ENCODE peak calls at places on chromosomes 3 and 15, in five cellular contexts. L is A549; S is gastrocnemius medialis; M is CD8-positive, alpha-beta memory T cell; V is stomach. F is an unnamed sample. For H3K9me3, the result is how much of the 10 kb centered on the place peaks cover.

GRCh38 chr3:59535791-59536221 is 486.0 kb upstream of the CFAP20DC start:
- DNase-seq in V (no peak), L (no peak), M (no peak), S (no peak), F (peak)

GRCh38 chr3:115760722-115761121 is 137.4 kb downstream of the GAP43 start:
- DNase-seq in L (no peak), S (no peak), M (no peak), V (no peak), F (no peak)

GRCh38 chr3:23811117-23811487 is 5.3 kb downstream of the UBE2E1 start:
- DNase-seq in M (no peak), V (no peak), L (no peak), S (no peak), F (no peak)

GRCh38 chr3:11115548-11115947 is 38.7 kb upstream of the HRH1 start:
- DNase-seq in V (no peak), M (no peak), L (no peak), S (no peak), F (no peak)

GRCh38 chr3:62718011-62718410 is 157.2 kb downstream of the CADPS start:
- DNase-seq in V (no peak), M (no peak), S (no peak), L (no peak), F (no peak)

GRCh38 chr3:8888296-8888915 is 74.9 kb downstream of the RAD18 start:
- DNase-seq in V (no peak), L (no peak), S (no peak), M (no peak), F (peak)

GRCh38 chr15:69876030-69876429 is 221.7 kb downstream of the TLE3 start:
- DNase-seq in M (no peak), V (no peak), S (no peak), L (no peak), F (no peak)

GRCh38 chr15:78075490-78076230 is 1.9 kb downstream of the TBC1D2B start:
- DNase-seq in M (no peak), L (peak), S (peak), V (peak), F (peak)

GRCh38 chr3:48478631-48479555 is 25.1 kb downstream of the SHISA5 start:
- DNase-seq in V (no peak), M (peak), L (no peak), S (no peak), F (no peak)

GRCh38 chr3:172272699-172273098 is 175.6 kb downstream of the GHSR start:
- DNase-seq in L (no peak), S (no peak), M (no peak), V (no peak), F (no peak)

GRCh38 chr3:132561003-132561402 is 36.1 kb upstream of the ACKR4 start:
- DNase-seq in S (no peak), V (no peak), M (no peak), L (no peak), F (no peak)

GRCh38 chr15:51379390-51379789 is 37.9 kb downstream of the GLDN start:
- DNase-seq in V (no peak), L (no peak), M (no peak), S (no peak), F (no peak)

GRCh38 chr3:14633819-14634424 is 17.6 kb upstream of the CCDC174 start:
- DNase-seq in M (peak), L (peak), V (peak), S (no peak), F (no peak)

GRCh38 chr3:70871909-70872656 is 559.6 kb upstream of the MDFIC2 start:
- DNase-seq in V (no peak), M (no peak), S (no peak), L (peak), F (no peak)

GRCh38 chr15:76991048-76991447 is 3.9 kb upstream of the PSTPIP1 start:
- DNase-seq in V (no peak), M (no peak), L (no peak), S (no peak), F (no peak)

GRCh38 chr15:76987276-76987675 is 7.7 kb upstream of the PSTPIP1 start:
- DNase-seq in V (no peak), M (no peak), S (no peak), L (no peak), F (no peak)

GRCh38 chr15:76987896-76988860 is 6.7 kb upstream of the PSTPIP1 start:
- DNase-seq in S (peak), L (no peak), M (no peak), V (no peak), F (no peak)

GRCh38 chr15:76986743-76987142 is 8.2 kb upstream of the PSTPIP1 start:
- DNase-seq in S (no peak), M (no peak), L (no peak), V (no peak), F (no peak)

DNA sequence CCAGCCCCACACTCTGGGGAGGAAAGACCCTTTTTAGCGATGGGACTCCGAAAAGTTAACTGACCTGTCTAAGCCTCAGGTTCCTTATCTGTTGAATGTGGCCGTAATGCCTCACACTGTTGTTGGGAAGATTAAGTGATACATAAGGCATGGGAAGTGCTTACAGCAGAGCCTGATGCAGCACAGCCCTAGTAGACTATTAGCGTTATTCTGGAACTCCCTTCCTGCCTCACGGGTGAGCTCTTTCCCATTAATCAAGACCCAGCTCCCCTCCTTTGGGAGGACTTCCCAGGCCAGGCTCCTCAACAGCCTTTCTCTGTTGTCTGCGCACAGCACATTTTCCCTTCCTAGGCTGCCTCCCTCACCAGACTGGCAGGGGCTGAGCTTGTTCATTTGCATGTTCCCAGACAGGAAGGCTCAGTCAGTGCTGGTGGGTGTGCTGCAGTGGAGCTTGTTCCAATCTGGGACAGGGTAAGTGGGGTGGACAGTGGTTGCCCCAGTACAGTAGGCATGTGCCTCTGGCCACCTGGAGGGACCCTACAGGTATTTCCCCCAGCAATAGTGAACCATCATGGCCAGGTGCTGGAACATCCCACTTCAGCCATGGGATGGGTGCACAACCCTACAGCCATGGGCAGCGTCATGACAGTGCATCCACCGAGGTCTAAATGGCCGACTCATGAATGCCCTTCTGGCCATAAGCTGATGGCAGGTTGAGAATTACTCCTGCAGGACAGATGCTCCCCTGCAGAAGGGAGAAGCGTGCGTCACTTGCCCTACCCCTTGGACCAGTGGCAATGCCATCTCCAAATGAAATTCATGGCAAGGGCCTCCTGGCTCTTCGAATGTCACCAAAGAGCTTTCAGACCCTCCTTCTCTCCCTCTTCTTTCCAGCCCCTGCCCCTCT is 5.8 kb upstream of the PSTPIP1 start:
- DNase-seq in V (no peak), M (no peak), L (no peak), S (no peak), F (no peak)
- H3K4me3 ChIP-seq in V (no peak), M (no peak), L (no peak), S (no peak), F (no peak)

GRCh38 chr3:109363634-109364033 is 26.3 kb upstream of the DPPA4 start:
- DNase-seq in L (peak), S (no peak), V (no peak), M (no peak), F (no peak)

GRCh38 chr3:109369510-109369909 is 32.2 kb upstream of the DPPA4 start:
- DNase-seq in L (peak), V (no peak), M (no peak), S (no peak), F (no peak)

GRCh38 chr3:109362823-109363222 is 25.5 kb upstream of the DPPA4 start:
- DNase-seq in V (no peak), L (peak), M (no peak), S (no peak), F (no peak)

GRCh38 chr3:109364088-109364487 is 26.7 kb upstream of the DPPA4 start:
- DNase-seq in M (no peak), V (no peak), S (no peak), L (no peak), F (no peak)
- H3K9me3 ChIP-seq in M (under half), V (under half), S (under half), L (under half), F (under half)

GRCh38 chr3:139182143-139182542 is 137.5 kb upstream of the PRR23C start:
- DNase-seq in L (no peak), V (no peak), M (no peak), S (no peak), F (no peak)
- H3K27ac ChIP-seq in L (no peak), V (no peak), M (no peak), S (no peak), F (no peak)

DNA sequence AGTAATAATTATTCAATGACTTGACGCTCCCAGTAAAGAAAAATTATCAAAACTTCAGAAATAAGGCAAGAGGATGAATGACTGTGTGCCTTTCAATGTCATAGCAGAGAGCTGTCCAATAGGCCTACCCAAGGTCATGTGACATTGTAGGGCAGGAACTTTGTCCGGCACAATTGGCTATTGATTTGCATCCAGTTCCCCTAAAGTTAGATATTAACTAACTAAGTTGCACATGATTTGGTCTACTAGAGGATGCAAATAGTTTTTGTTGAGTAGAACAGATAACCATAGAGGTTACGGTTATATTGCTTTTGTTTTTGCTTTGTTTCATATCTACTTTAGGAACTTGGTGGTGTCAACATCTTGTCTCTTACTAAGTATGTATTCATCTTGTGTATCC is 127.9 kb upstream of the PFN2 start:
- DNase-seq in S (no peak), L (no peak), V (no peak), M (no peak), F (no peak)
- H3K4me3 ChIP-seq in S (no peak), L (no peak), V (no peak), M (no peak), F (no peak)

GRCh38 chr3:33810545-33810944 is 12.1 kb downstream of the PDCD6IP start:
- DNase-seq in V (no peak), L (no peak), S (no peak), M (no peak), F (no peak)

GRCh38 chr3:33803894-33804526 is 5.6 kb downstream of the PDCD6IP start:
- DNase-seq in S (no peak), M (no peak), L (no peak), V (no peak), F (no peak)

GRCh38 chr3:33803252-33803651 is 4.8 kb downstream of the PDCD6IP start:
- DNase-seq in V (no peak), S (no peak), L (no peak), M (no peak), F (no peak)

GRCh38 chr3:33807190-33807589 is 8.8 kb downstream of the PDCD6IP start:
- DNase-seq in L (no peak), V (peak), S (no peak), M (no peak), F (no peak)

DNA sequence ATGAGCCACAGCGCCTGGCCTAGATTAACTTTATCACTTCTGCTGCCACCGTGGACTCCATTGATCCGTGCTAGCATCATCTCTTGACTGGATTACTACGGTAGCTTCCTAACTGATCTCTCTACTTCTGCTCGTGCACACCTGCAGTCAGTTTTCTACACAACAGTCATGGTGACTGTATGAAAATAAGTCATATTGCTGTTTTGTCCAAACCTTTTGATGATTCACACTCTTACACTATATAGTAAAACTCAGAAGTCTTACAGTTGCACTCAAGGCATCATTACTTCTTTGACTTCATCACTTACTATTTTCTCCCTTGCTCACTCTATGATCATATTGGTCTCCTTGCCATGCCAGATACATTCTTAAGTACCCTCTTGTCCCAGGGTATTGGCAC is 10.1 kb downstream of the PDCD6IP start:
- DNase-seq in S (no peak), V (no peak), M (no peak), L (no peak), F (no peak)
- H3K9me3 ChIP-seq in S (under half), V (under half), M (under half), L (under half), F (under half)

DNA sequence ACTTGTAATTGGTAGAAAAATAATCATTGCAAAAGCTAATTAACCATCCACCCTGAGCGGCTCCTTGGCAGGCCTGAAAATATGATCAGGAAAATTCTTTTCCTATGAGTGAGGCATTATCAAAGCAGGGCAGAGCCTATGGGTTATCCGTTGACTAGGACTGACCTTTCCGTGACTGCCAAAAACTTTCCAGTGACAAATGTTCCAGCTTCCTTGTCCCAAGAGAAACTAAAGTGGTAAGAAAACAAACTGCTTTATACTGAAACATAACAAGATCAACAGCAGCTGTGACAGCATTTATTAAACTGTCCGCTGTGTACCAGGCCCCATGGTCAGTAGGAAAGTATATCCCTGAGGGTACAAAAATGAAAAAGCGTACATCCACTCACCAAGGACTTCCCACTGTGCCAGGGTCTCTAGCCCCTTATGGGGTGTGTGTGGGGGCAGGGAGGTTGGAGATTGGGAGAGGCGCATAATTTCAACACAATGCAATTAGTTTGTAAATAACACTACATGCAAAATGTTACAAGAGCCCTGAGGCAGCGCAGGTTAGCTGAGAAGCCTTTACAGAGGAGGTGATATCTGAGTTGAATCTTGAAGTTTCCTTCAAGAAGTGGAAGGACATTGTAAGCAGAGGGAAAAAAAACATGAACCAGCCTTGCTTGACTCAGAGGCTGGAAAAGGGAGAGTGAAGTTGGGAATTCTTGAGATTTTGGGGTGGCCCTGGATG is 8.6 kb downstream of the LIPC start:
- DNase-seq in V (peak), M (no peak), L (peak), S (peak), F (peak)
- H3K27ac ChIP-seq in V (peak), M (no peak), L (peak), S (peak), F (peak)

GRCh38 chr3:37993067-37993809 is 2.7 kb downstream of the VILL start:
- DNase-seq in M (no peak), V (peak), S (no peak), L (no peak), F (peak)
- H3K4me3 ChIP-seq in M (peak), V (peak), S (peak), L (no peak), F (no peak)

F was measured in SJSA1.